ENCODE peak calls at places on chromosomes 6 and 20, in eight cellular contexts. One of them, this sample, is unnamed.

GRCh38 chr6:82761674-82762345 is 303.8 kb downstream of the UBE3D start:
- DNase-seq in left ventricle myocardium inferior: no peak
- DNase-seq in IMR-90: no peak
- DNase-seq in OCI-LY7: no peak
- DNase-seq in PC-3: no peak
- DNase-seq in astrocyte of the spinal cord: peak; percentile 19
- DNase-seq in right lobe of liver: no peak
- DNase-seq in PC-9: no peak
- DNase-seq in this sample: no peak

GRCh38 chr20:63534427-63534830 is 2.7 kb downstream of the PTK6 start:
- DNase-seq in PC-3: no peak
- DNase-seq in IMR-90: no peak
- DNase-seq in PC-9: no peak
- DNase-seq in left ventricle myocardium inferior: no peak
- DNase-seq in astrocyte of the spinal cord: no peak
- DNase-seq in right lobe of liver: no peak
- DNase-seq in OCI-LY7: no peak
- DNase-seq in this sample: no peak

GRCh38 chr6:4176907-4177306 is 41.5 kb upstream of the ECI2 start:
- DNase-seq in OCI-LY7: no peak
- DNase-seq in right lobe of liver: no peak
- DNase-seq in IMR-90: no peak
- DNase-seq in PC-9: no peak
- DNase-seq in PC-3: no peak
- DNase-seq in left ventricle myocardium inferior: no peak
- DNase-seq in astrocyte of the spinal cord: no peak
- DNase-seq in this sample: no peak

GRCh38 chr20:47263502-47264084 is 92.9 kb downstream of the ZMYND8 start:
- DNase-seq in PC-9: no peak
- DNase-seq in astrocyte of the spinal cord: no peak
- DNase-seq in left ventricle myocardium inferior: no peak
- DNase-seq in IMR-90: no peak
- DNase-seq in OCI-LY7: peak; percentile 30
- DNase-seq in right lobe of liver: no peak
- DNase-seq in PC-3: no peak
- DNase-seq in this sample: no peak

GRCh38 chr6:151679081-151679480 is 128.4 kb upstream of the ESR1 start:
- DNase-seq in PC-9: no peak
- DNase-seq in OCI-LY7: no peak
- DNase-seq in astrocyte of the spinal cord: peak; percentile 14
- DNase-seq in left ventricle myocardium inferior: peak; percentile 38
- DNase-seq in IMR-90: peak; percentile 18
- DNase-seq in PC-3: peak; percentile 7
- DNase-seq in right lobe of liver: no peak
- DNase-seq in this sample: no peak

GRCh38 chr6:40399888-40400468 is 187.2 kb downstream of the LRFN2 start:
- DNase-seq in left ventricle myocardium inferior: no peak
- DNase-seq in IMR-90: no peak
- DNase-seq in PC-9: no peak
- DNase-seq in PC-3: no peak
- DNase-seq in astrocyte of the spinal cord: no peak
- DNase-seq in right lobe of liver: no peak
- DNase-seq in OCI-LY7: no peak
- DNase-seq in this sample: no peak

GRCh38 chr20:36252511-36252910 is 16.2 kb downstream of the AAR2 start:
- DNase-seq in right lobe of liver: no peak
- DNase-seq in OCI-LY7: no peak
- DNase-seq in left ventricle myocardium inferior: no peak
- DNase-seq in astrocyte of the spinal cord: no peak
- DNase-seq in IMR-90: no peak
- DNase-seq in PC-9: no peak
- DNase-seq in PC-3: no peak
- DNase-seq in this sample: no peak

GRCh38 chr6:145814035-145814500 is 527 bp downstream of the FBXO30 start:
- DNase-seq in OCI-LY7: peak; percentile 47
- DNase-seq in PC-3: peak; percentile 17
- DNase-seq in IMR-90: no peak
- DNase-seq in left ventricle myocardium inferior: peak; percentile 33
- DNase-seq in astrocyte of the spinal cord: peak; percentile 64
- DNase-seq in PC-9: peak; percentile 25
- DNase-seq in right lobe of liver: peak; percentile 60
- DNase-seq in this sample: no peak

GRCh38 chr6:109486068-109486467 is 3.0 kb upstream of the ZBTB24 start:
- DNase-seq in OCI-LY7: no peak
- DNase-seq in astrocyte of the spinal cord: no peak
- DNase-seq in right lobe of liver: no peak
- DNase-seq in PC-3: peak; percentile 87
- DNase-seq in PC-9: no peak
- DNase-seq in left ventricle myocardium inferior: no peak
- DNase-seq in IMR-90: no peak
- DNase-seq in this sample: no peak

GRCh38 chr6:10412165-10412947 is 2.5 kb downstream of the TFAP2A start:
- DNase-seq in astrocyte of the spinal cord: peak; percentile 46
- DNase-seq in PC-3: peak; percentile 84
- DNase-seq in OCI-LY7: peak; percentile 61
- DNase-seq in right lobe of liver: peak; percentile 43
- DNase-seq in left ventricle myocardium inferior: no peak
- DNase-seq in IMR-90: peak; percentile 75
- DNase-seq in PC-9: peak; percentile 79
- DNase-seq in this sample: peak; percentile 82

GRCh38 chr20:63854069-63854765 is 7.1 kb upstream of the ABHD16B start:
- DNase-seq in OCI-LY7: no peak
- DNase-seq in left ventricle myocardium inferior: no peak
- DNase-seq in IMR-90: no peak
- DNase-seq in astrocyte of the spinal cord: no peak
- DNase-seq in PC-3: no peak
- DNase-seq in PC-9: no peak
- DNase-seq in right lobe of liver: no peak
- DNase-seq in this sample: no peak

GRCh38 chr20:57166568-57167291 is 99.7 kb downstream of the BMP7 start:
- DNase-seq in astrocyte of the spinal cord: no peak
- DNase-seq in right lobe of liver: no peak
- DNase-seq in PC-9: peak; percentile 6
- DNase-seq in IMR-90: no peak
- DNase-seq in left ventricle myocardium inferior: no peak
- DNase-seq in OCI-LY7: no peak
- DNase-seq in PC-3: no peak
- DNase-seq in this sample: no peak

GRCh38 chr6:100382031-100382430 is 82.7 kb downstream of the SIM1 start:
- DNase-seq in astrocyte of the spinal cord: no peak
- DNase-seq in right lobe of liver: no peak
- DNase-seq in PC-3: no peak
- DNase-seq in OCI-LY7: no peak
- DNase-seq in PC-9: no peak
- DNase-seq in IMR-90: no peak
- DNase-seq in left ventricle myocardium inferior: no peak
- DNase-seq in this sample: no peak

GRCh38 chr20:34538671-34539123 is 19.8 kb upstream of the MAP1LC3A start:
- DNase-seq in PC-3: peak; percentile 64
- DNase-seq in left ventricle myocardium inferior: peak; percentile 48
- DNase-seq in PC-9: peak; percentile 41
- DNase-seq in astrocyte of the spinal cord: peak; percentile 31
- DNase-seq in IMR-90: peak; percentile 57
- DNase-seq in OCI-LY7: peak; percentile 64
- DNase-seq in right lobe of liver: peak; percentile 85
- DNase-seq in this sample: no peak

GRCh38 chr6:154605207-154605877 is 94.9 kb upstream of the CNKSR3 start:
- DNase-seq in left ventricle myocardium inferior: no peak
- DNase-seq in PC-9: no peak
- DNase-seq in IMR-90: no peak
- DNase-seq in right lobe of liver: no peak
- DNase-seq in PC-3: peak; percentile 35
- DNase-seq in OCI-LY7: no peak
- DNase-seq in astrocyte of the spinal cord: peak; percentile 73
- DNase-seq in this sample: no peak

GRCh38 chr6:137638926-137639706 is 144.9 kb upstream of the OLIG3 start:
- DNase-seq in left ventricle myocardium inferior: no peak
- DNase-seq in PC-9: no peak
- DNase-seq in IMR-90: no peak
- DNase-seq in astrocyte of the spinal cord: peak; percentile 26
- DNase-seq in right lobe of liver: no peak
- DNase-seq in OCI-LY7: no peak
- DNase-seq in PC-3: no peak
- DNase-seq in this sample: no peak

GRCh38 chr6:150998992-150999975 is 133.8 kb downstream of the MTHFD1L start:
- DNase-seq in OCI-LY7: no peak
- DNase-seq in IMR-90: no peak
- DNase-seq in left ventricle myocardium inferior: no peak
- DNase-seq in right lobe of liver: no peak
- DNase-seq in astrocyte of the spinal cord: no peak
- DNase-seq in PC-9: no peak
- DNase-seq in PC-3: no peak
- DNase-seq in this sample: no peak

GRCh38 chr6:90343581-90343980 is 46.9 kb upstream of the BACH2 start:
- DNase-seq in left ventricle myocardium inferior: no peak
- DNase-seq in astrocyte of the spinal cord: peak; percentile 15
- DNase-seq in right lobe of liver: no peak
- DNase-seq in PC-9: no peak
- DNase-seq in PC-3: peak; percentile 54
- DNase-seq in IMR-90: peak; percentile 53
- DNase-seq in OCI-LY7: no peak
- DNase-seq in this sample: no peak
- TF ChIP-seq CTCF in left ventricle myocardium inferior: no peak
- TF ChIP-seq CTCF in astrocyte of the spinal cord: no peak
- TF ChIP-seq CTCF in right lobe of liver: peak; percentile 12
- TF ChIP-seq CTCF in PC-9: no peak
- TF ChIP-seq CTCF in PC-3: no peak
- TF ChIP-seq CTCF in IMR-90: peak; percentile 23
- TF ChIP-seq CTCF in OCI-LY7: no peak
- TF ChIP-seq CTCF in this sample: no peak

GRCh38 chr6:105522626-105523322 is 119.9 kb upstream of the PREP start:
- DNase-seq in right lobe of liver: no peak
- DNase-seq in astrocyte of the spinal cord: peak; percentile 19
- DNase-seq in OCI-LY7: no peak
- DNase-seq in PC-3: peak; percentile 66
- DNase-seq in IMR-90: peak; percentile 58
- DNase-seq in PC-9: no peak
- DNase-seq in left ventricle myocardium inferior: no peak
- DNase-seq in this sample: no peak

GRCh38 chr6:105514306-105514705 is 111.4 kb upstream of the PREP start:
- DNase-seq in PC-3: no peak
- DNase-seq in PC-9: no peak
- DNase-seq in IMR-90: no peak
- DNase-seq in OCI-LY7: no peak
- DNase-seq in right lobe of liver: no peak
- DNase-seq in astrocyte of the spinal cord: no peak
- DNase-seq in left ventricle myocardium inferior: no peak
- DNase-seq in this sample: no peak

GRCh38 chr6:105515054-105515453 is 112.2 kb upstream of the PREP start:
- DNase-seq in left ventricle myocardium inferior: no peak
- DNase-seq in IMR-90: no peak
- DNase-seq in PC-9: no peak
- DNase-seq in astrocyte of the spinal cord: no peak
- DNase-seq in right lobe of liver: no peak
- DNase-seq in OCI-LY7: no peak
- DNase-seq in PC-3: no peak
- DNase-seq in this sample: no peak

GRCh38 chr6:105519954-105520353 is 117.1 kb upstream of the PREP start:
- DNase-seq in left ventricle myocardium inferior: no peak
- DNase-seq in PC-9: no peak
- DNase-seq in right lobe of liver: no peak
- DNase-seq in OCI-LY7: no peak
- DNase-seq in PC-3: peak; percentile 59
- DNase-seq in IMR-90: no peak
- DNase-seq in astrocyte of the spinal cord: no peak
- DNase-seq in this sample: no peak
- TF ChIP-seq CTCF in left ventricle myocardium inferior: no peak
- TF ChIP-seq CTCF in PC-9: no peak
- TF ChIP-seq CTCF in right lobe of liver: no peak
- TF ChIP-seq CTCF in OCI-LY7: no peak
- TF ChIP-seq CTCF in PC-3: peak; percentile 49
- TF ChIP-seq CTCF in IMR-90: peak; percentile 12
- TF ChIP-seq CTCF in astrocyte of the spinal cord: no peak
- TF ChIP-seq CTCF in this sample: no peak

DNA sequence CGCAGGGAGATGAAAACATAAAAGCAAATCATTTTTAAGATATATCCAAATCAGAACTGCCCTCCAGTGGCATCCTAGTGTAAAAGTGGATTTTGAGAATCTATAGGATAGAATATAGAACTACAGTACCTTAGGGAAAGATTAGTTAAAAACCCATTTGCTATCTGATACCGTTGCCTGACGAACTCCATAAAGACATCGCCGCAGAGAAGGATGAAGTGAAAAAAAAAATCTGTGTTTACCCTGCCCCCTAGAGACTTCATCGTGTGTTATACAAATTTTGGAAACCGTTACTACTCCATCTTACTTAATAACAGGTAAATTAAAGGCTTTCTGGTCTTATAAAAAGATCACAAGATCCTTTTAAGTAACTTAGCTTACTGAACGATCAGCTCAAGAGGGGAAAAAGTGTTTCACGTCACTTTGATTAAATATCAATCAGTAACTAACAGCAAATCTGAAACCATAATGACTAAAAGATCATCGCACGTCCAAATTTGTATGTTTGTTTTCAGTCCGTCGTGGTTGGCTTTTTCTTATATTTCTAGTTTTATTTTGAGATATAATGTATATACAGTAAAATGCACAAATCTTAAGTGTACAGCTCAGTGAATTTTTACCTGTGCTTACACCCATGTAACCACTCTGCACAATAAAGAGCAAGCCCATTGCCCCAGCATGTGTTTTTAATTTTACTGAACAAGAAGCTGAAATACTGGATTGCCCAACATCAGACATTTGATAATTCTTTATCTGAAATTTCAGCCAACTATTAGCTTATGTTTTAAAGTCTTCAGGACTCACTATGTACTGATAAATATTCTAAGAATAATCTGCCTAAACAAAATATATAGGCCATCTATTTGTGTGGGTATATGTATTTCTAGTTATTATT is 879 bp upstream of the MCM3 start:
- DNase-seq in OCI-LY7: peak; percentile 82
- DNase-seq in astrocyte of the spinal cord: no peak
- DNase-seq in left ventricle myocardium inferior: no peak
- DNase-seq in right lobe of liver: no peak
- DNase-seq in PC-3: peak; percentile 23
- DNase-seq in PC-9: no peak
- DNase-seq in IMR-90: peak; percentile 17
- DNase-seq in this sample: no peak
- TF ChIP-seq CTCF in OCI-LY7: peak; percentile 65
- TF ChIP-seq CTCF in astrocyte of the spinal cord: no peak
- TF ChIP-seq CTCF in left ventricle myocardium inferior: peak; percentile 20
- TF ChIP-seq CTCF in right lobe of liver: no peak
- TF ChIP-seq CTCF in PC-3: peak; percentile 52
- TF ChIP-seq CTCF in PC-9: no peak
- TF ChIP-seq CTCF in IMR-90: peak; percentile 4
- TF ChIP-seq CTCF in this sample: peak; percentile 35

GRCh38 chr6:16731503-16732018 is 29.7 kb downstream of the ATXN1 start:
- DNase-seq in PC-3: peak; percentile 30
- DNase-seq in right lobe of liver: no peak
- DNase-seq in PC-9: no peak
- DNase-seq in OCI-LY7: no peak
- DNase-seq in astrocyte of the spinal cord: no peak
- DNase-seq in left ventricle myocardium inferior: no peak
- DNase-seq in IMR-90: no peak
- DNase-seq in this sample: no peak
- TF ChIP-seq CTCF in PC-3: no peak
- TF ChIP-seq CTCF in right lobe of liver: no peak
- TF ChIP-seq CTCF in PC-9: no peak
- TF ChIP-seq CTCF in OCI-LY7: no peak
- TF ChIP-seq CTCF in astrocyte of the spinal cord: no peak
- TF ChIP-seq CTCF in left ventricle myocardium inferior: no peak
- TF ChIP-seq CTCF in IMR-90: no peak
- TF ChIP-seq CTCF in this sample: no peak

GRCh38 chr6:36118550-36119107 is 11.7 kb upstream of the MAPK13 start:
- DNase-seq in PC-3: peak; percentile 21
- DNase-seq in astrocyte of the spinal cord: no peak
- DNase-seq in left ventricle myocardium inferior: no peak
- DNase-seq in PC-9: peak; percentile 40
- DNase-seq in right lobe of liver: peak; percentile 51
- DNase-seq in IMR-90: no peak
- DNase-seq in OCI-LY7: no peak
- DNase-seq in this sample: no peak
- TF ChIP-seq CTCF in PC-3: no peak
- TF ChIP-seq CTCF in astrocyte of the spinal cord: no peak
- TF ChIP-seq CTCF in left ventricle myocardium inferior: no peak
- TF ChIP-seq CTCF in PC-9: no peak
- TF ChIP-seq CTCF in right lobe of liver: no peak
- TF ChIP-seq CTCF in IMR-90: no peak
- TF ChIP-seq CTCF in OCI-LY7: no peak
- TF ChIP-seq CTCF in this sample: no peak